ENCODE peak calls at places on chromosomes 3 and 15, in six cellular contexts. G is A549, L is HCT116, P is cardiac muscle cell, K is hepatocyte, R is spleen. X is an unnamed sample. For H3K4me1, the result is how much of the 10 kb centered on the place peaks cover.

GRCh38 chr15:80739919-80740318 is 39.3 kb upstream of the CEMIP start:
- DNase-seq in G (no peak), K (no peak), L (no peak), R (no peak), P (no peak), X (peak)

GRCh38 chr3:55330355-55330754 is 156.8 kb downstream of the WNT5A start:
- DNase-seq in K (peak), L (no peak), R (no peak), P (no peak), G (peak), X (peak)

GRCh38 chr15:65192016-65192415 is 6.9 kb upstream of the CLPX start:
- DNase-seq in L (peak), R (peak), K (no peak), P (no peak), G (peak), X (no peak)

GRCh38 chr3:180420016-180420415 is 181.9 kb upstream of the TTC14 start:
- DNase-seq in G (no peak), L (no peak), R (no peak), K (no peak), P (no peak), X (no peak)

GRCh38 chr3:71718069-71718468 is 7.1 kb downstream of the EIF4E3 start:
- DNase-seq in P (no peak), K (no peak), R (no peak), L (no peak), G (no peak), X (no peak)

GRCh38 chr3:52098108-52098507 is 41.7 kb upstream of the DUSP7 start:
- DNase-seq in P (no peak), G (no peak), K (no peak), L (no peak), R (peak), X (no peak)

GRCh38 chr3:24096695-24097290 is 151.7 kb downstream of the NR1D2 start:
- DNase-seq in L (no peak), R (no peak), K (no peak), G (no peak), P (no peak), X (no peak)

GRCh38 chr15:40878785-40879184 is 4.8 kb upstream of the RHOV start:
- DNase-seq in L (no peak), P (no peak), K (peak), G (no peak), R (no peak), X (peak)

GRCh38 chr3:59866076-59866475 is 816.3 kb upstream of the CFAP20DC start:
- DNase-seq in R (no peak), K (no peak), P (no peak), G (no peak), L (no peak), X (no peak)

GRCh38 chr3:141452045-141452444 is 34.8 kb upstream of the RASA2 start:
- DNase-seq in P (peak), G (peak), R (no peak), L (no peak), K (peak), X (peak)

GRCh38 chr3:157544501-157545139 is 41.4 kb upstream of the VEPH1 start:
- DNase-seq in R (no peak), K (no peak), P (no peak), L (no peak), G (peak), X (no peak)

GRCh38 chr3:72727726-72728125 is 120.5 kb downstream of the SHQ1 start:
- DNase-seq in G (no peak), P (no peak), K (no peak), R (no peak), L (no peak), X (no peak)

GRCh38 chr15:40771242-40771641 is 1.5 kb downstream of the C15orf62 start:
- DNase-seq in R (no peak), L (no peak), P (no peak), G (no peak), K (no peak), X (no peak)

GRCh38 chr3:172048599-172048998 is 9.2 kb downstream of the FNDC3B start:
- DNase-seq in R (no peak), L (no peak), G (no peak), K (no peak), P (no peak), X (no peak)

DNA sequence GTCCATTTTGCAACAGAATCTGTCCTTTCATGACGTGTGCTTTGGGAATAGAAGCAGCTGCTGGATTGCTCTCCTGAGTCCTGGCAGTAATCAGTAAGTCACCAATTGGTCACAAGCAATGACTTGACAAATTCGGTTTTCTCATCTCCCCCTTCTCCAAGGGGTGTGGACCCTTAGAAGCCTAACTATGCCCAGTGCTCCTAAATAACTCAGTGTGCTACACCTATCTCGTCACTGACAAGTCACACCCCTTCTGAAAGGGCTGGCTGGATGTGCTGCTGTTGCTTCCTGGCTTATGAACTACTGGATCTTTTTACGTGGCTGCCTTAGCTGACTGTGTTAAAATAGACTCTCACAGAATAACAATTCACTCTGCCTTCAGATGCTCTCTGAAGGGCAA is 1351.5 kb downstream of the ZPLD1 start:
- DNase-seq in K (no peak), P (peak), L (no peak), G (no peak), R (no peak), X (no peak)
- TF ChIP-seq CTCF in K (no peak), P (no peak), L (no peak), G (no peak), R (no peak), X (no peak)

DNA sequence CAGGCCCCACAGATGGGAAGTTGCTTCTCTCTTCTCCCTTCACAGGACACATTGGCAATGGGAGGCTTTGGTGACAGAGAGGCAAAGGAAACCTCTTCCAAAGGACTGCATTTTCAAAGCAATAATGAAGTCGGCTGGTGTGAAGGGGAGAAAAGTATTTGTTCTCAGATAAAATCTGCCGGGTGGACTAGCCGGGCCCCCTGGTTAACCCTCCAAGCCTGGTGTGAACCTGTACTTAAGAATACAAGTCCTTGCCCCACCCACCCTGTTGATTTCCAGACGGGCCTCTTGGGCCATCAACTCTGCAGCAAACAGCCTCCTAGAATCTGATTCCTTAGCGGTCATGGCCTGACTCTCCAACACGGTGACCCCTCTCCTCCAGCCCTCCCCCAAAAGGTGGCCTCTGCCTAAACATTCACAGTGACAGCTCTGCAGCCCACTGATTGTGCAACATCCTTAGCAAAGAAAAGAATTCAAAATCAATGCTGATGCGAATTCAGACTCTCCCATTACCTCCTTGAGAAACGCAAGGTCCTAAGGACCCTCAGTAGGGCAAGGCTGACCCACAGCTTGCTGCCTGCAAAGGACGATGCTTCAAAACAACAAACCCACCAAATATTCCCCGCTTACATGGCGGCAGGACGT is 9.9 kb downstream of the TLE3 start:
- DNase-seq in K (no peak), R (peak), L (no peak), G (no peak), P (no peak), X (no peak)
- H3K4me1 ChIP-seq in K (under half), R (under half), L (under half), G (under half), P (under half), X (under half)

GRCh38 chr3:132253262-132253878 is 63.8 kb upstream of the ACP3 start:
- DNase-seq in L (peak), P (peak), G (peak), R (no peak), K (peak), X (peak)
- TF ChIP-seq CTCF in L (peak), P (peak), G (peak), R (peak), K (peak), X (peak)

DNA sequence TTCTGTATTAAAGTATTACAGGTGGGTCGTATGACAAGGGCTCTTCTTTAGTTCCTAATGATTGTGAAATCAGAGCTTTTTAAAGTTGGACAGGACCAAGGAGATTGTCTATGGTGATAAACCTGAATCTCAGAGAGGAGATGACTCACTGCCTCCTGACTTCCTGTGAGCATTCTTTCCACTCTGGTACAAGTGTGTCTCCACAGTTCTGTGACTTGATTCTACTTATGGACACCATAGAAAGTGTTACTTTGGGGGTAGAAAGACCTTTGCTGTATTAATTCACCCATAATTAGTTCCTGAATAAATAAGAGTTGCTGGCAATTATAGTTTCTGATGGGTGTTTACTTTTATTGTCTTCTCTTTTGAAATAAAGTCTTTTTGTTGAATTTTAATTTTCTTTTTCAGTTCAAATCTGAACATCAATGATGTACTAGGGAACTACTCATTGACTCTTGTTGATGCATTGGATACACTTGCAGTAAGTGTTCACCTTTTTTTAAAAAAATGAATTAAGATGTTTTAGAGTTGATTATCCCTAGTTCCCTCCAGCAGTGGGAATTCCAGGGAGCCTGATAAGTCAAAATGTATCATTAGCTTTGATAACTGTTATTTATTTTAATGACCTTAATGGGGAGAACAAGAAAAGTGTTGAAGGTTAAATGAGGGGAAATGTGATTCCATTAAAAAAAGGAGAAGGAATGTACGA is 7.4 kb downstream of the EDEM1 start:
- DNase-seq in G (peak), K (peak), P (no peak), L (peak), R (no peak), X (peak)
- H3K4me1 ChIP-seq in G (half or more), K (under half), P (under half), L (under half), R (half or more), X (half or more)

DNA sequence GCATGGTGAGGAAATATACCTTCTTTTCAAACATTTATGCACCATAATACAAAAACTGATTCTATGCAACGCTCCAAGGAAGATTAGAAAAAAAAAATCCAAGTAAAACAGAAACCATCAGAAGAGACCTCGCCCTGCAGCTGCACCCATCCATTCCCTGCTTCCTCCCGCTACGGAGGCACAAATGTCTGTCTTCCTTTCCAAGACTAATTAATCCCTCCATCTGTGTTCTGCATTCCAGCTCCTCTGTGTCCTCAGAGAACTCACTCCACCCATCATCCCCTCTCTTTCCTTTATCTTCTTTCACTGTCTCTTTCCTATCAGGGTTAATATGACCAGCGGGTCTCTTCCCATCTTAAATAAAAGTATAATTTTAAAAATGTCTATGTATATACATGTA is 196.1 kb downstream of the ADAMTSL3 start:
- DNase-seq in G (no peak), R (no peak), L (no peak), P (no peak), K (no peak), X (no peak)
- TF ChIP-seq CTCF in G (no peak), R (no peak), L (no peak), P (no peak), K (no peak), X (no peak)